ENCODE peak calls at places on chromosomes 1 and 21, in ten cellular contexts. A is GM13976, K is WERI-Rb-1, T is cardiac muscle cell, O is K562, G is astrocyte, M is right atrium auricular region, H is GM23338, B is brain microvascular endothelial cell, W is Peyer's patch. R is an unnamed sample.

GRCh38 chr1:153922076-153922837 is 515 bp downstream of the GATAD2B start:
- DNase-seq in O (peak; percentile 86), K (peak; percentile 94), H (peak; percentile 79), M (no peak), T (no peak), B (no peak), G (no peak), W (no peak), A (no peak), R (peak; percentile 76)

GRCh38 chr1:194297999-194298598 is 1111.7 kb upstream of the B3GALT2 start:
- DNase-seq in B (no peak), K (no peak), O (no peak), T (no peak), A (no peak), M (no peak), H (no peak), G (no peak), W (no peak), R (no peak)

GRCh38 chr1:154962238-154962678 is 676 bp upstream of the PYGO2 start:
- DNase-seq in W (no peak), B (no peak), O (peak; percentile 56), A (peak; percentile 50), T (peak; percentile 32), G (no peak), H (peak; percentile 60), M (no peak), K (peak; percentile 70), R (no peak)

GRCh38 chr1:150999051-150999674 is 7.5 kb downstream of the MINDY1 start:
- DNase-seq in K (no peak), W (no peak), A (no peak), G (peak; percentile 93), H (no peak), M (no peak), T (no peak), O (peak; percentile 75), B (peak; percentile 84), R (no peak)

GRCh38 chr1:245609354-245609753 is 454.6 kb downstream of the KIF26B start:
- DNase-seq in H (no peak), T (no peak), K (no peak), G (no peak), A (peak; percentile 6), B (no peak), W (no peak), O (no peak), M (no peak), R (no peak)

GRCh38 chr21:32844653-32845443 is 73.3 kb upstream of the PAXBP1 start:
- DNase-seq in W (no peak), K (no peak), M (no peak), O (no peak), A (no peak), H (no peak), G (peak; percentile 62), B (peak; percentile 50), T (no peak), R (no peak)

GRCh38 chr21:45270306-45270821 is 17.3 kb downstream of the POFUT2 start:
- DNase-seq in W (no peak), T (no peak), M (no peak), O (no peak), K (peak; percentile 94), A (no peak), G (no peak), B (no peak), H (peak; percentile 60), R (no peak)

GRCh38 chr1:68104155-68104554 is 53.7 kb upstream of the DIRAS3 start:
- DNase-seq in T (no peak), H (no peak), K (no peak), G (peak; percentile 86), O (no peak), W (no peak), A (no peak), M (no peak), B (peak; percentile 78), R (no peak)

GRCh38 chr1:185435696-185436379 is 118.8 kb upstream of the IVNS1ABP start:
- DNase-seq in M (no peak), H (no peak), B (no peak), A (no peak), G (no peak), K (no peak), O (no peak), T (no peak), W (peak; percentile 57), R (no peak)
- TF ChIP-seq CTCF in M (no peak), H (no peak), B (no peak), A (no peak), G (no peak), K (no peak), O (no peak), T (no peak), W (no peak), R (no peak)

GRCh38 chr1:31199924-31200323 is 39.8 kb downstream of the NKAIN1 start:
- DNase-seq in G (no peak), W (no peak), B (no peak), M (no peak), T (no peak), O (no peak), K (no peak), A (no peak), H (no peak), R (peak; percentile 77)

GRCh38 chr1:31198591-31198990 is 41.1 kb downstream of the NKAIN1 start:
- DNase-seq in O (no peak), K (no peak), T (no peak), G (no peak), M (no peak), H (peak; percentile 48), W (no peak), A (no peak), B (no peak), R (no peak)

GRCh38 chr1:31201871-31202270 is 37.8 kb downstream of the NKAIN1 start:
- DNase-seq in M (no peak), W (no peak), K (no peak), G (no peak), O (no peak), T (no peak), H (peak; percentile 33), A (no peak), B (no peak), R (peak; percentile 89)

GRCh38 chr1:31198150-31198549 is 41.5 kb downstream of the NKAIN1 start:
- DNase-seq in G (no peak), H (no peak), M (no peak), A (no peak), K (no peak), B (no peak), W (no peak), O (no peak), T (no peak), R (no peak)

DNA sequence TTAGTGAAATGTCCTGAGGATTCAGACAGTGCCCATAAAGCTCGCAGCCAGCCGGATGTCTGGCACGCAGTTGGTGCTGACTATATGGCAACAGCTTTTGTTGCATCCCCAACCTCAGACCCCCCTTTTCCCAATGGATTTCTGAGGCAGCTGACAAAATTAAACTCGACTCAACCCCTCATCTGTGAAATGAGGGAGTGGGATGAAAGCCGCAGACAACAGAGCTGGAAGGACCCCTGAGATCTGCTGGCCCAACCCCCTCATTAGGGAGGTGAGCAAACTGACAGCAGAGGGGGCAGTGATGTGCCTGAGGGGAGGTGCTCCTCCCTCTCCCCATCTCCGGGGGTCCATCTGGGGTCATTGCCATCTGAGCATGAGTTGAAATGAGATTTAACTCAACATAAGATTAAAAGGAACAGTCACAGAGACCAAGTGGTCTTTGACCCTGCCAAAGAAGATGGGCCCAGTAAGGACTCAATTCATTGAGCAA is 40.3 kb downstream of the NKAIN1 start:
- DNase-seq in M (no peak), A (no peak), B (no peak), T (no peak), K (no peak), O (no peak), H (no peak), W (no peak), G (no peak), R (peak; percentile 71)
- TF ChIP-seq CTCF in M (no peak), A (no peak), B (no peak), T (no peak), K (no peak), O (no peak), H (no peak), W (no peak), G (no peak), R (no peak)

DNA sequence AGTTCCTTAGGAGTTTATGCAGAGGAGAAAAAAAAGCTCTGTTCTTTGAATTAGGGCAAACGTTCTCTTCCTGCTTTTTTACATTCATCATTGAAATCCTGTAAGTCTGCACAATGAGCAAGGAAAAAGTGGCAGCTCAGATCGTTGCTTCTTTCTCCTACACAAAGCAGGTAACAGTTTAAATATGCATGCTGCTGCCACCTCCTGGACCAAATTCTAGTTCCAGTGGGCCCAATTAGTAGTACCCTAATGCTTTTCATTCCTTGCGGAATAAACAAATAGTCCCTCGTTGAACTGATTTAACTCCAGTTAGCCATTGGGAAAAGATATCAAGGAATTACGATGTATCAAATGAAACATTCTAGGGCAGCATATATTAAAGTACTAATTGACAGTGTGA is 20.1 kb downstream of the YTHDF2 start:
- DNase-seq in B (no peak), O (no peak), A (no peak), G (peak; percentile 8), W (no peak), M (no peak), H (peak; percentile 70), K (no peak), T (no peak), R (no peak)
- TF ChIP-seq CTCF in B (peak; percentile 43), O (peak; percentile 36), A (no peak), G (peak; percentile 19), W (no peak), M (peak; percentile 43), H (peak; percentile 49), K (peak; percentile 27), T (no peak), R (no peak)

GRCh38 chr1:115477071-115477470 is 139.0 kb upstream of the NGF start:
- DNase-seq in T (no peak), M (peak; percentile 28), A (no peak), H (no peak), G (no peak), K (no peak), B (no peak), W (no peak), O (no peak), R (no peak)

GRCh38 chr1:115475252-115475651 is 137.2 kb upstream of the NGF start:
- DNase-seq in W (no peak), T (no peak), G (no peak), B (no peak), K (no peak), M (peak; percentile 26), H (no peak), A (no peak), O (no peak), R (no peak)

GRCh38 chr1:115475901-115476300 is 137.9 kb upstream of the NGF start:
- DNase-seq in A (no peak), B (no peak), M (no peak), T (no peak), O (no peak), G (no peak), H (no peak), K (no peak), W (no peak), R (peak; percentile 33)

GRCh38 chr1:115478933-115479551 is 141.0 kb upstream of the NGF start:
- DNase-seq in M (peak; percentile 38), A (no peak), B (no peak), G (no peak), T (no peak), O (no peak), K (no peak), H (peak; percentile 15), W (peak; percentile 57), R (no peak)

DNA sequence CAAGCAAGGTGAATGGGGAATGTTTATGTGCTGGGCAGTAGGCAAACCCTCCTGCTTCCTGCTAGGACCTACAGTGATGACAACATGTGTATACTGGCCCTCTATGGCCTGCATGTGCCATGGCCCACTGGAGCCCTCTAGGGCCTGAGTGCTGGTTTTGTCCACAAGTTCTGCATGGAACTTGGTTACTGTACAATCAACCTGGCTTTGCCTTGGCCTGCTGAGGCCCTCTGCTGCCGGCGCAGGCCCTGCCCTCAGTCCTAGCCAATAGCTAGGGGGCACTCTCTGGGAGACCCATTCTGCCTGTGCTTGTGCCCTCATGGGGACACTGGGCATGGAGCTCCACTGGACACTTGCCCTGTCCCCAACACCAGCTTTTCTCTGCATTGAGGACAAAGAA is 138.6 kb upstream of the NGF start:
- DNase-seq in W (no peak), A (no peak), B (no peak), G (no peak), O (peak; percentile 15), M (peak; percentile 18), H (no peak), K (no peak), T (no peak), R (no peak)
- TF ChIP-seq CTCF in W (no peak), A (no peak), B (peak; percentile 46), G (no peak), O (peak; percentile 29), M (no peak), H (no peak), K (peak; percentile 24), T (peak; percentile 20), R (no peak)